ENCODE peak calls at places on chromosomes 13 and 19, in eight cellular contexts. One of them, this sample, is unnamed.
A peak's percentile ranks its signal among the peaks of the same experiment; 100 is the strongest.

GRCh38 chr19:6429419-6430221 is 3.9 kb downstream of the SLC25A41 start:
- DNase-seq in aorta: no peak
- DNase-seq in neuronal stem cell: no peak
- DNase-seq in upper lobe of left lung: no peak
- DNase-seq in lung: no peak
- DNase-seq in MM.1S: no peak
- DNase-seq in left ventricle myocardium inferior: no peak
- DNase-seq in mucosa of descending colon: no peak
- DNase-seq in this sample: no peak

GRCh38 chr13:47211106-47211505 is 314.3 kb upstream of the HTR2A start:
- DNase-seq in aorta: no peak
- DNase-seq in neuronal stem cell: no peak
- DNase-seq in upper lobe of left lung: no peak
- DNase-seq in lung: no peak
- DNase-seq in MM.1S: no peak
- DNase-seq in left ventricle myocardium inferior: no peak
- DNase-seq in mucosa of descending colon: no peak
- DNase-seq in this sample: no peak

GRCh38 chr13:60267498-60268202 is 103.9 kb upstream of the DIAPH3 start:
- DNase-seq in aorta: no peak
- DNase-seq in neuronal stem cell: no peak
- DNase-seq in upper lobe of left lung: no peak
- DNase-seq in lung: no peak
- DNase-seq in MM.1S: no peak
- DNase-seq in left ventricle myocardium inferior: no peak
- DNase-seq in mucosa of descending colon: peak; percentile 27
- DNase-seq in this sample: no peak

GRCh38 chr13:104286566-104287290 is 1220.5 kb upstream of the SLC10A2 start:
- DNase-seq in aorta: no peak
- DNase-seq in neuronal stem cell: peak; percentile 15
- DNase-seq in upper lobe of left lung: no peak
- DNase-seq in lung: no peak
- DNase-seq in MM.1S: peak; percentile 16
- DNase-seq in left ventricle myocardium inferior: no peak
- DNase-seq in mucosa of descending colon: no peak
- DNase-seq in this sample: no peak

GRCh38 chr13:35729926-35730627 is 253.6 kb upstream of the MAB21L1 start:
- DNase-seq in aorta: no peak
- DNase-seq in neuronal stem cell: no peak
- DNase-seq in upper lobe of left lung: no peak
- DNase-seq in lung: no peak
- DNase-seq in MM.1S: peak; percentile 42
- DNase-seq in left ventricle myocardium inferior: peak; percentile 89
- DNase-seq in mucosa of descending colon: no peak
- DNase-seq in this sample: no peak

GRCh38 chr13:77386880-77387606 is 60.1 kb upstream of the MYCBP2 start:
- DNase-seq in aorta: no peak
- DNase-seq in neuronal stem cell: no peak
- DNase-seq in upper lobe of left lung: no peak
- DNase-seq in lung: no peak
- DNase-seq in MM.1S: no peak
- DNase-seq in left ventricle myocardium inferior: no peak
- DNase-seq in mucosa of descending colon: no peak
- DNase-seq in this sample: no peak

GRCh38 chr13:26784704-26785639 is 24.4 kb upstream of the GPR12 start:
- DNase-seq in aorta: no peak
- DNase-seq in neuronal stem cell: no peak
- DNase-seq in upper lobe of left lung: peak; percentile 39
- DNase-seq in lung: no peak
- DNase-seq in MM.1S: peak; percentile 44
- DNase-seq in left ventricle myocardium inferior: no peak
- DNase-seq in mucosa of descending colon: no peak
- DNase-seq in this sample: no peak

GRCh38 chr19:55647732-55648656 is at the start of gene CCDC106:
- DNase-seq in aorta: peak; percentile 89
- DNase-seq in neuronal stem cell: peak; percentile 71
- DNase-seq in upper lobe of left lung: peak; percentile 93
- DNase-seq in lung: peak; percentile 61
- DNase-seq in MM.1S: peak; percentile 30
- DNase-seq in left ventricle myocardium inferior: peak; percentile 74
- DNase-seq in mucosa of descending colon: peak; percentile 79
- DNase-seq in this sample: no peak

GRCh38 chr19:55620951-55621672 is 3.3 kb downstream of the ZNF784 start:
- DNase-seq in aorta: no peak
- DNase-seq in neuronal stem cell: no peak
- DNase-seq in upper lobe of left lung: no peak
- DNase-seq in lung: no peak
- DNase-seq in MM.1S: no peak
- DNase-seq in left ventricle myocardium inferior: no peak
- DNase-seq in mucosa of descending colon: no peak
- DNase-seq in this sample: no peak

GRCh38 chr19:15788594-15789270 is 1.3 kb downstream of the OR10H5 start:
- DNase-seq in aorta: no peak
- DNase-seq in neuronal stem cell: no peak
- DNase-seq in upper lobe of left lung: no peak
- DNase-seq in lung: no peak
- DNase-seq in MM.1S: no peak
- DNase-seq in left ventricle myocardium inferior: no peak
- DNase-seq in mucosa of descending colon: peak; percentile 31
- DNase-seq in this sample: no peak
- H3K9me3 ChIP-seq in aorta: no peaks in the 10 kb centered on the region
- H3K9me3 ChIP-seq in neuronal stem cell: no peaks in the 10 kb centered on the region
- H3K9me3 ChIP-seq in upper lobe of left lung: no peaks in the 10 kb centered on the region
- H3K9me3 ChIP-seq in lung: no peaks in the 10 kb centered on the region
- H3K9me3 ChIP-seq in MM.1S: no peaks in the 10 kb centered on the region
- H3K9me3 ChIP-seq in left ventricle myocardium inferior: no peaks in the 10 kb centered on the region
- H3K9me3 ChIP-seq in mucosa of descending colon: no peaks in the 10 kb centered on the region
- H3K9me3 ChIP-seq in this sample: no peaks in the 10 kb centered on the region

GRCh38 chr19:36236304-36236945 is 21.5 kb downstream of the ZNF146 start:
- DNase-seq in aorta: no peak
- DNase-seq in neuronal stem cell: no peak
- DNase-seq in upper lobe of left lung: no peak
- DNase-seq in lung: no peak
- DNase-seq in MM.1S: no peak
- DNase-seq in left ventricle myocardium inferior: no peak
- DNase-seq in mucosa of descending colon: no peak
- DNase-seq in this sample: no peak

GRCh38 chr19:36236946-36237310 is 22.0 kb downstream of the ZNF146 start:
- DNase-seq in aorta: no peak
- DNase-seq in neuronal stem cell: no peak
- DNase-seq in upper lobe of left lung: no peak
- DNase-seq in lung: no peak
- DNase-seq in MM.1S: no peak
- DNase-seq in left ventricle myocardium inferior: no peak
- DNase-seq in mucosa of descending colon: no peak
- DNase-seq in this sample: no peak
- H3K36me3 ChIP-seq in aorta: peaks cover 19% of the 10 kb centered on the region
- H3K36me3 ChIP-seq in neuronal stem cell: peaks cover 32% of the 10 kb centered on the region
- H3K36me3 ChIP-seq in upper lobe of left lung: peaks cover 55% of the 10 kb centered on the region
- H3K36me3 ChIP-seq in lung: peaks cover 36% of the 10 kb centered on the region
- H3K36me3 ChIP-seq in MM.1S: peaks cover 39% of the 10 kb centered on the region
- H3K36me3 ChIP-seq in left ventricle myocardium inferior: peaks cover 75% of the 10 kb centered on the region
- H3K36me3 ChIP-seq in mucosa of descending colon: peaks cover 50% of the 10 kb centered on the region
- H3K36me3 ChIP-seq in this sample: peaks cover 17% of the 10 kb centered on the region

GRCh38 chr13:37645181-37645580 is 46.6 kb upstream of the POSTN start:
- DNase-seq in aorta: no peak
- DNase-seq in neuronal stem cell: peak; percentile 9
- DNase-seq in upper lobe of left lung: no peak
- DNase-seq in lung: no peak
- DNase-seq in MM.1S: no peak
- DNase-seq in left ventricle myocardium inferior: no peak
- DNase-seq in mucosa of descending colon: no peak
- DNase-seq in this sample: no peak
- H3K9me3 ChIP-seq in aorta: no peaks in the 10 kb centered on the region
- H3K9me3 ChIP-seq in neuronal stem cell: peaks cover 3% of the 10 kb centered on the region
- H3K9me3 ChIP-seq in upper lobe of left lung: no peaks in the 10 kb centered on the region
- H3K9me3 ChIP-seq in lung: no peaks in the 10 kb centered on the region
- H3K9me3 ChIP-seq in MM.1S: no peaks in the 10 kb centered on the region
- H3K9me3 ChIP-seq in left ventricle myocardium inferior: no peaks in the 10 kb centered on the region
- H3K9me3 ChIP-seq in mucosa of descending colon: no peaks in the 10 kb centered on the region
- H3K9me3 ChIP-seq in this sample: no peaks in the 10 kb centered on the region

GRCh38 chr13:46145950-46146349 is 36.0 kb downstream of the LCP1 start:
- DNase-seq in aorta: no peak
- DNase-seq in neuronal stem cell: no peak
- DNase-seq in upper lobe of left lung: no peak
- DNase-seq in lung: no peak
- DNase-seq in MM.1S: no peak
- DNase-seq in left ventricle myocardium inferior: no peak
- DNase-seq in mucosa of descending colon: no peak
- DNase-seq in this sample: no peak
- H3K36me3 ChIP-seq in aorta: no peaks in the 10 kb centered on the region
- H3K36me3 ChIP-seq in neuronal stem cell: no peaks in the 10 kb centered on the region
- H3K36me3 ChIP-seq in upper lobe of left lung: peaks cover 5% of the 10 kb centered on the region
- H3K36me3 ChIP-seq in lung: no peaks in the 10 kb centered on the region
- H3K36me3 ChIP-seq in MM.1S: peaks cover 18% of the 10 kb centered on the region
- H3K36me3 ChIP-seq in left ventricle myocardium inferior: no peaks in the 10 kb centered on the region
- H3K36me3 ChIP-seq in mucosa of descending colon: no peaks in the 10 kb centered on the region
- H3K36me3 ChIP-seq in this sample: no peaks in the 10 kb centered on the region

DNA sequence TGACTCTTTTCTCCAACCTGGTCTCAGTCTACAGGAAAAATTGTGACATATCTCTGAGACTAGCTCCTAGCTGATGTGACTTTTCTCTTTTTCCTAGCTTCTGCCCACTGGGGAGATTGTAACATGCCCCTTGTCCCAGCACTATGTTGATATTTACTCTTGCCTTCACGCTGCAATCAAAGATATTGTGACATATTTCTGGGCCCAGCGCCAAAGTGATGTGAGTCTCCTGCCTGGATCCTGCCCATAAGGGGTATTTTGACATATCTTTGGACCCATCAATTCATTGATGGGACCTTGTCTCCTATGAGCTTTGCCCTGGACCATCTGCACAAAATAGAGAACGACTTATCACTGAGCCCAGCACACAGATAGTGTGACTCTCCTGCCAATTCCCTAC is 41.1 kb downstream of the ZNF729 start:
- DNase-seq in aorta: no peak
- DNase-seq in neuronal stem cell: no peak
- DNase-seq in upper lobe of left lung: no peak
- DNase-seq in lung: no peak
- DNase-seq in MM.1S: no peak
- DNase-seq in left ventricle myocardium inferior: no peak
- DNase-seq in mucosa of descending colon: no peak
- DNase-seq in this sample: no peak
- H3K9me3 ChIP-seq in aorta: no peaks in the 10 kb centered on the region
- H3K9me3 ChIP-seq in neuronal stem cell: peaks cover 10% of the 10 kb centered on the region
- H3K9me3 ChIP-seq in upper lobe of left lung: no peaks in the 10 kb centered on the region
- H3K9me3 ChIP-seq in lung: peaks cover 17% of the 10 kb centered on the region
- H3K9me3 ChIP-seq in MM.1S: no peaks in the 10 kb centered on the region
- H3K9me3 ChIP-seq in left ventricle myocardium inferior: peaks cover 38% of the 10 kb centered on the region
- H3K9me3 ChIP-seq in mucosa of descending colon: peaks cover 84% of the 10 kb centered on the region
- H3K9me3 ChIP-seq in this sample: peaks cover 16% of the 10 kb centered on the region

DNA sequence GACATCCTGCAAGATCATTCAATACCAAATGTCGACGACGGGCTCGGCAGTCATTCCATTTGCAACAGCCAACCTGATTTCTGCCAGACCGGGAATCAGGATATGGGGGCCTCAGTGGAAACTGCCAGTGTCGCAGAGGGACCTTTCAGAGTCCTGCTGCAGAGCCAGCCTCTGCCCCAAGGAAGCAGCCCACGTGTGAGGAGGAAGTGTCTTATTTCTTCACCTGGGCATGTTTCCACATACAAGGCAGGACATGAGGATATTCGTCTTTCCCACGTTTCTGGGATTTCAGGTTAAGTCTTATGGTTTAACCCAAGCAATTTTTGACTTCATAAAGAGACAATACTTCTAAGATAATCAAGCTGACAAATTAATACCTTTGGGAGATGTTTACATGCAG is 69.9 kb downstream of the ABCC4 start:
- DNase-seq in aorta: no peak
- DNase-seq in neuronal stem cell: no peak
- DNase-seq in upper lobe of left lung: no peak
- DNase-seq in lung: no peak
- DNase-seq in MM.1S: no peak
- DNase-seq in left ventricle myocardium inferior: no peak
- DNase-seq in mucosa of descending colon: no peak
- DNase-seq in this sample: no peak
- H3K36me3 ChIP-seq in aorta: no peaks in the 10 kb centered on the region
- H3K36me3 ChIP-seq in neuronal stem cell: no peaks in the 10 kb centered on the region
- H3K36me3 ChIP-seq in upper lobe of left lung: no peaks in the 10 kb centered on the region
- H3K36me3 ChIP-seq in lung: no peaks in the 10 kb centered on the region
- H3K36me3 ChIP-seq in MM.1S: no peaks in the 10 kb centered on the region
- H3K36me3 ChIP-seq in left ventricle myocardium inferior: no peaks in the 10 kb centered on the region
- H3K36me3 ChIP-seq in mucosa of descending colon: no peaks in the 10 kb centered on the region
- H3K36me3 ChIP-seq in this sample: no peaks in the 10 kb centered on the region

DNA sequence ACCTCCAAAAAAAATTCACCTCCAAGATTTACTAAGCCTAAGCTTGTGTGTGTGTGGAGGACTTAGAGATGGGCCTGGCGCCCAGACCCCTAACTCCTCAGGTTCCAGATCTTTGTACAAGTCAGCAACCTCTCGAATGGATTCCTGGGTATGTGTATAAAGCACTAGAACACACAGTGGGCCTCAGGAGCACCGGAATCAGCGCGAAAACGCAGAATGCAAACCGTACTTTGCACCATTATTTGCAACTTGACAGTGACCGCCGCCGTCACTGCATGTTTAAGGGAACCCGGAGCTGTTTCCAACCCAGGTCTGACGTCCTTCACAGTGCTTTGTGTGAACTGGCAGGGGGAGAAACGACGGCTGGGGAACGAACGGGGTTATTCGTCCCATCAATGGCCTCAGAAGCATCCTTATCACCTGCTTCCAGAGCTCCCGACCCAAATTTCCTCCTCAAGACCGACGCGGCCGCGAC is 688 bp downstream of the ZNF606 start:
- DNase-seq in aorta: no peak
- DNase-seq in neuronal stem cell: no peak
- DNase-seq in upper lobe of left lung: no peak
- DNase-seq in lung: no peak
- DNase-seq in MM.1S: no peak
- DNase-seq in left ventricle myocardium inferior: no peak
- DNase-seq in mucosa of descending colon: no peak
- DNase-seq in this sample: no peak
- H3K9me3 ChIP-seq in aorta: peaks cover 17% of the 10 kb centered on the region
- H3K9me3 ChIP-seq in neuronal stem cell: peaks cover 87% of the 10 kb centered on the region
- H3K9me3 ChIP-seq in upper lobe of left lung: peaks cover 71% of the 10 kb centered on the region
- H3K9me3 ChIP-seq in lung: peaks cover 48% of the 10 kb centered on the region
- H3K9me3 ChIP-seq in MM.1S: no peaks in the 10 kb centered on the region
- H3K9me3 ChIP-seq in left ventricle myocardium inferior: peaks cover 69% of the 10 kb centered on the region
- H3K9me3 ChIP-seq in mucosa of descending colon: peaks cover 61% of the 10 kb centered on the region
- H3K9me3 ChIP-seq in this sample: peaks cover 76% of the 10 kb centered on the region